ENCODE peak calls at places on chromosomes 5 and 9, in four cellular contexts. B is MCF 10A, K is BJ, G is NCI-H1105. V is an unnamed sample.

GRCh38 chr5:93497101-93497500 is 83.9 kb downstream of the NR2F1-AS1 start:
- DNase-seq in B (no peak), K (no peak), G (no peak), V (no peak)

GRCh38 chr9:85987236-85987635 is 46.3 kb downstream of the NAA35 start:
- DNase-seq in B (no peak), K (no peak), G (no peak), V (no peak)

GRCh38 chr9:17135578-17135904 is 701 bp downstream of the CNTLN start:
- DNase-seq in B (no peak), K (no peak), G (no peak), V (no peak)

GRCh38 chr5:126624534-126624933 is 23.8 kb downstream of the PHAX start:
- DNase-seq in B (peak; percentile 82), K (peak; percentile 82), G (no peak), V (no peak)

GRCh38 chr9:35051069-35051967 is 21.1 kb downstream of the VCP start:
- DNase-seq in B (peak; percentile 72), K (no peak), G (peak; percentile 19), V (no peak)

GRCh38 chr5:114565871-114566270 is 204.0 kb downstream of the KCNN2 start:
- DNase-seq in B (no peak), K (no peak), G (no peak), V (no peak)

GRCh38 chr5:67140413-67140812 is 56.2 kb downstream of the CD180 start:
- DNase-seq in B (no peak), K (no peak), G (no peak), V (no peak)

GRCh38 chr9:122004589-122004988 is 88.5 kb downstream of the TTLL11 start:
- DNase-seq in B (no peak), K (no peak), G (no peak), V (no peak)

GRCh38 chr9:124206391-124206790 is 51.4 kb upstream of the NEK6 start:
- DNase-seq in B (no peak), K (no peak), G (no peak), V (peak; percentile 81)

GRCh38 chr5:163938595-163938994 is 433.2 kb downstream of the MAT2B start:
- DNase-seq in B (peak; percentile 92), K (no peak), G (no peak), V (no peak)

GRCh38 chr9:135164036-135164435 is 76.6 kb downstream of the OLFM1 start:
- DNase-seq in B (no peak), K (no peak), G (no peak), V (no peak)

GRCh38 chr5:17219006-17219422 is 1.6 kb downstream of the BASP1 start:
- DNase-seq in B (no peak), K (no peak), G (no peak), V (no peak)

GRCh38 chr5:8363133-8363532 is 494.2 kb downstream of the MTRR start:
- DNase-seq in B (peak; percentile 67), K (no peak), G (no peak), V (no peak)

GRCh38 chr5:175617447-175617846 is 40.4 kb upstream of the HRH2 start:
- DNase-seq in B (no peak), K (no peak), G (no peak), V (no peak)

GRCh38 chr9:37919166-37919955 is 15.4 kb upstream of the SLC25A51 start:
- DNase-seq in B (no peak), K (no peak), G (no peak), V (no peak)